ENCODE peak calls at places on chromosomes 7 and 10, in nine cellular contexts. One of them, this sample, is unnamed.

GRCh38 chr10:44316187-44316921 is 68.5 kb downstream of the CXCL12 start:
- DNase-seq in prostate gland: no peak
- DNase-seq in ovary: no peak
- DNase-seq in NB4: peak
- DNase-seq in dorsolateral prefrontal cortex: no peak
- DNase-seq in thyroid gland: no peak
- DNase-seq in colonic mucosa: no peak
- DNase-seq in AG09309: no peak
- DNase-seq in coronary artery: no peak
- DNase-seq in this sample: no peak

GRCh38 chr7:82049442-82049841 is 279.6 kb upstream of the HGF start:
- DNase-seq in ovary: no peak
- DNase-seq in colonic mucosa: no peak
- DNase-seq in coronary artery: no peak
- DNase-seq in dorsolateral prefrontal cortex: no peak
- DNase-seq in AG09309: no peak
- DNase-seq in NB4: no peak
- DNase-seq in thyroid gland: no peak
- DNase-seq in prostate gland: peak
- DNase-seq in this sample: no peak

GRCh38 chr10:91653214-91653875 is 20.5 kb upstream of the PPP1R3C start:
- DNase-seq in prostate gland: no peak
- DNase-seq in thyroid gland: no peak
- DNase-seq in dorsolateral prefrontal cortex: no peak
- DNase-seq in NB4: no peak
- DNase-seq in colonic mucosa: no peak
- DNase-seq in coronary artery: no peak
- DNase-seq in AG09309: no peak
- DNase-seq in ovary: no peak
- DNase-seq in this sample: no peak

GRCh38 chr7:112985377-112985987 is 101.1 kb downstream of the GPR85 start:
- DNase-seq in colonic mucosa: no peak
- DNase-seq in coronary artery: no peak
- DNase-seq in thyroid gland: no peak
- DNase-seq in NB4: no peak
- DNase-seq in prostate gland: no peak
- DNase-seq in ovary: no peak
- DNase-seq in dorsolateral prefrontal cortex: no peak
- DNase-seq in AG09309: peak
- DNase-seq in this sample: no peak

GRCh38 chr7:95766657-95767056 is 5.7 kb upstream of the DYNC1I1 start:
- DNase-seq in coronary artery: no peak
- DNase-seq in colonic mucosa: no peak
- DNase-seq in NB4: no peak
- DNase-seq in prostate gland: no peak
- DNase-seq in thyroid gland: no peak
- DNase-seq in ovary: no peak
- DNase-seq in dorsolateral prefrontal cortex: no peak
- DNase-seq in AG09309: no peak
- DNase-seq in this sample: no peak

GRCh38 chr7:98116656-98117461 is 10.2 kb downstream of the LMTK2 start:
- DNase-seq in dorsolateral prefrontal cortex: no peak
- DNase-seq in coronary artery: no peak
- DNase-seq in ovary: no peak
- DNase-seq in prostate gland: no peak
- DNase-seq in thyroid gland: no peak
- DNase-seq in AG09309: no peak
- DNase-seq in NB4: no peak
- DNase-seq in colonic mucosa: no peak
- DNase-seq in this sample: no peak

GRCh38 chr7:124032369-124033092 is at the start of gene TMEM229A:
- DNase-seq in AG09309: no peak
- DNase-seq in dorsolateral prefrontal cortex: peak
- DNase-seq in thyroid gland: peak
- DNase-seq in prostate gland: peak
- DNase-seq in colonic mucosa: peak
- DNase-seq in ovary: peak
- DNase-seq in NB4: no peak
- DNase-seq in coronary artery: no peak
- DNase-seq in this sample: no peak

GRCh38 chr10:46106410-46107255 is 60.6 kb upstream of the MSMB start:
- DNase-seq in coronary artery: no peak
- DNase-seq in thyroid gland: peak
- DNase-seq in prostate gland: peak
- DNase-seq in NB4: peak
- DNase-seq in ovary: peak
- DNase-seq in AG09309: no peak
- DNase-seq in colonic mucosa: peak
- DNase-seq in dorsolateral prefrontal cortex: peak
- DNase-seq in this sample: no peak

GRCh38 chr7:50554923-50555322 is 10.3 kb downstream of the DDC start:
- DNase-seq in coronary artery: no peak
- DNase-seq in ovary: no peak
- DNase-seq in prostate gland: no peak
- DNase-seq in dorsolateral prefrontal cortex: no peak
- DNase-seq in colonic mucosa: no peak
- DNase-seq in NB4: no peak
- DNase-seq in thyroid gland: no peak
- DNase-seq in AG09309: no peak
- DNase-seq in this sample: no peak

GRCh38 chr7:122429926-122430325 is 125.4 kb upstream of the FEZF1 start:
- DNase-seq in colonic mucosa: no peak
- DNase-seq in NB4: no peak
- DNase-seq in coronary artery: no peak
- DNase-seq in dorsolateral prefrontal cortex: no peak
- DNase-seq in AG09309: no peak
- DNase-seq in thyroid gland: no peak
- DNase-seq in prostate gland: no peak
- DNase-seq in ovary: no peak
- DNase-seq in this sample: no peak

GRCh38 chr7:139023076-139023475 is 12.8 kb downstream of the ZC3HAV1L start:
- DNase-seq in NB4: no peak
- DNase-seq in coronary artery: no peak
- DNase-seq in ovary: no peak
- DNase-seq in thyroid gland: no peak
- DNase-seq in colonic mucosa: no peak
- DNase-seq in prostate gland: no peak
- DNase-seq in dorsolateral prefrontal cortex: no peak
- DNase-seq in AG09309: no peak
- DNase-seq in this sample: no peak

DNA sequence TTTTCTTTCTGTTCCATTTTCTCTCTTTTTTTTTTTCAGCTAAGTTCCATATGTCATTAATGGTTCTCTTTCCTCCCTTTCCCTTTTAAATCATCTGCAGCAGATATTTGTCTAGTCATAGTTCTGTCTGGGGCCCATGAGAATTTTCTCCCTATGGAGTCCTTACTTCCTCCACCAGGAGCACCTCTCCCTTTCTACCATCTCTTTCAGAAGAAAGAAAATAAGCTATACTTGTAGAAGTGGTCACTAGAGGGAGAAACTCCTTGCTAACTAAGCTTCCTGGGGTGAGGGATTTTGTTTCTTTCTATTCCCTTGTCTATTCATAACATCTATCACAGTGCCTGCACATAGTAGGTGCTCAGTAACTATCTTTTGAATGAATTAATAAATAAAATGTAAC is 230.2 kb upstream of the HPS1 start:
- DNase-seq in ovary: no peak
- DNase-seq in dorsolateral prefrontal cortex: no peak
- DNase-seq in NB4: no peak
- DNase-seq in thyroid gland: no peak
- DNase-seq in colonic mucosa: no peak
- DNase-seq in coronary artery: no peak
- DNase-seq in AG09309: no peak
- DNase-seq in prostate gland: no peak
- DNase-seq in this sample: no peak
- TF ChIP-seq CTCF in ovary: no peak
- TF ChIP-seq CTCF in dorsolateral prefrontal cortex: no peak
- TF ChIP-seq CTCF in NB4: no peak
- TF ChIP-seq CTCF in thyroid gland: no peak
- TF ChIP-seq CTCF in colonic mucosa: no peak
- TF ChIP-seq CTCF in coronary artery: no peak
- TF ChIP-seq CTCF in AG09309: no peak
- TF ChIP-seq CTCF in prostate gland: no peak
- TF ChIP-seq CTCF in this sample: peak

DNA sequence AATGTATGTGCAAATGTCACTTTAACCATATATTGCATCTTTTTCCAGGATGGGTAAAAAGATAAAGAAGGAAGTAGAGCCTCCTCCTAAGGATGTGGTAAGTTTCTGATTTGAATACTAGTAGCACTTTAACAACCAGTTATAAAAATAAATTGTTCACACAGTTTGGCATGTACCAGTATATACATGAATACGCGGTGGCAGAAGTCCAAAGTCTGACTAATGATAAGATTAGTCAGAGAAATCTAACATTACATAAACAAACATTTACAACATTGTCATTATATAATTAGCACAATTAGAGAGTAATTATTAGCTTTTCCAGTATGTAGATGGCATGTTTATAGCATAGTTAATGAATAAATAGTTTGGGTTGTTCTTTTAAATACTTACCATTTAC is 4.1 kb downstream of the ARMC3 start:
- DNase-seq in NB4: no peak
- DNase-seq in thyroid gland: no peak
- DNase-seq in prostate gland: no peak
- DNase-seq in colonic mucosa: no peak
- DNase-seq in dorsolateral prefrontal cortex: no peak
- DNase-seq in AG09309: no peak
- DNase-seq in coronary artery: no peak
- DNase-seq in ovary: no peak
- DNase-seq in this sample: peak
- H3K4me3 ChIP-seq in NB4: no peak
- H3K4me3 ChIP-seq in thyroid gland: no peak
- H3K4me3 ChIP-seq in prostate gland: no peak
- H3K4me3 ChIP-seq in colonic mucosa: no peak
- H3K4me3 ChIP-seq in dorsolateral prefrontal cortex: no peak
- H3K4me3 ChIP-seq in AG09309: no peak
- H3K4me3 ChIP-seq in coronary artery: peak
- H3K4me3 ChIP-seq in ovary: no peak
- H3K4me3 ChIP-seq in this sample: no peak

GRCh38 chr7:134024729-134025128 is 102.4 kb upstream of the LRGUK start:
- DNase-seq in coronary artery: no peak
- DNase-seq in colonic mucosa: no peak
- DNase-seq in ovary: no peak
- DNase-seq in dorsolateral prefrontal cortex: no peak
- DNase-seq in AG09309: no peak
- DNase-seq in NB4: no peak
- DNase-seq in thyroid gland: peak
- DNase-seq in prostate gland: peak
- DNase-seq in this sample: no peak

GRCh38 chr7:134022512-134022911 is 104.6 kb upstream of the LRGUK start:
- DNase-seq in ovary: no peak
- DNase-seq in colonic mucosa: peak
- DNase-seq in prostate gland: peak
- DNase-seq in AG09309: no peak
- DNase-seq in NB4: no peak
- DNase-seq in coronary artery: no peak
- DNase-seq in dorsolateral prefrontal cortex: no peak
- DNase-seq in thyroid gland: no peak
- DNase-seq in this sample: no peak

GRCh38 chr7:134018321-134018720 is 108.8 kb upstream of the LRGUK start:
- DNase-seq in AG09309: no peak
- DNase-seq in ovary: no peak
- DNase-seq in colonic mucosa: no peak
- DNase-seq in thyroid gland: no peak
- DNase-seq in prostate gland: no peak
- DNase-seq in coronary artery: no peak
- DNase-seq in NB4: no peak
- DNase-seq in dorsolateral prefrontal cortex: no peak
- DNase-seq in this sample: no peak

GRCh38 chr7:134019251-134019650 is 107.9 kb upstream of the LRGUK start:
- DNase-seq in AG09309: no peak
- DNase-seq in ovary: no peak
- DNase-seq in thyroid gland: no peak
- DNase-seq in NB4: no peak
- DNase-seq in colonic mucosa: no peak
- DNase-seq in prostate gland: no peak
- DNase-seq in coronary artery: no peak
- DNase-seq in dorsolateral prefrontal cortex: no peak
- DNase-seq in this sample: no peak

GRCh38 chr7:134021861-134022260 is 105.3 kb upstream of the LRGUK start:
- DNase-seq in dorsolateral prefrontal cortex: no peak
- DNase-seq in prostate gland: no peak
- DNase-seq in coronary artery: no peak
- DNase-seq in colonic mucosa: no peak
- DNase-seq in AG09309: no peak
- DNase-seq in ovary: no peak
- DNase-seq in NB4: no peak
- DNase-seq in thyroid gland: no peak
- DNase-seq in this sample: no peak
- TF ChIP-seq CTCF in dorsolateral prefrontal cortex: no peak
- TF ChIP-seq CTCF in prostate gland: no peak
- TF ChIP-seq CTCF in coronary artery: no peak
- TF ChIP-seq CTCF in colonic mucosa: no peak
- TF ChIP-seq CTCF in AG09309: no peak
- TF ChIP-seq CTCF in ovary: no peak
- TF ChIP-seq CTCF in NB4: no peak
- TF ChIP-seq CTCF in thyroid gland: no peak
- TF ChIP-seq CTCF in this sample: no peak

GRCh38 chr10:14875941-14876340 is 2.7 kb upstream of the SUV39H2 start:
- DNase-seq in ovary: no peak
- DNase-seq in coronary artery: no peak
- DNase-seq in dorsolateral prefrontal cortex: no peak
- DNase-seq in colonic mucosa: no peak
- DNase-seq in NB4: no peak
- DNase-seq in prostate gland: no peak
- DNase-seq in AG09309: no peak
- DNase-seq in thyroid gland: no peak
- DNase-seq in this sample: no peak

GRCh38 chr10:14879801-14880193 is 1.1 kb downstream of the SUV39H2 start:
- DNase-seq in ovary: no peak
- DNase-seq in coronary artery: no peak
- DNase-seq in NB4: no peak
- DNase-seq in prostate gland: no peak
- DNase-seq in dorsolateral prefrontal cortex: no peak
- DNase-seq in thyroid gland: no peak
- DNase-seq in colonic mucosa: no peak
- DNase-seq in AG09309: no peak
- DNase-seq in this sample: no peak

GRCh38 chr10:14879055-14879800 is 562 bp downstream of the SUV39H2 start:
- DNase-seq in AG09309: no peak
- DNase-seq in dorsolateral prefrontal cortex: no peak
- DNase-seq in NB4: peak
- DNase-seq in ovary: no peak
- DNase-seq in thyroid gland: peak
- DNase-seq in prostate gland: peak
- DNase-seq in colonic mucosa: peak
- DNase-seq in coronary artery: no peak
- DNase-seq in this sample: no peak

GRCh38 chr10:14878266-14879054 is at the start of gene SUV39H2:
- DNase-seq in dorsolateral prefrontal cortex: peak
- DNase-seq in AG09309: peak
- DNase-seq in ovary: peak
- DNase-seq in colonic mucosa: peak
- DNase-seq in NB4: peak
- DNase-seq in prostate gland: peak
- DNase-seq in thyroid gland: peak
- DNase-seq in coronary artery: peak
- DNase-seq in this sample: peak

DNA sequence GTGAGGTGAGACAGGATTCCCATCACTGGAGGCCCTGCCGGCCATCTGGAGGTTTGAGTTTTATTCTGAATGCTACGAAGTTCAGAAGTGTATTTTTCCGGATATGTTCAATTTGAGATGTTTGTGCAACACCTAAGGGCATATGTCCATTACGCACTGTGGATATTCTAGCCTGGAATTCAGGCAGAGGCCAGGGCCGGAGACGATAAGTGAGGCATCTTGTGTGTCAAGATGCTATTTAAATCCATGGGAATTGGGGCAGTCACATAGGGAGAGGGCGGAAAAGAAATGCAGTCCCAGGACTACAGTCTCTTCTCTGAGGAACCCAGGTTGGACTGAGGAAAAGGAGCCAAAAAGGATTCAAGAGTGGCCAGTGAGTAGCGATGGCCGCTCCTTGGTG is 1.9 kb upstream of the SUV39H2 start:
- DNase-seq in AG09309: no peak
- DNase-seq in dorsolateral prefrontal cortex: no peak
- DNase-seq in coronary artery: no peak
- DNase-seq in colonic mucosa: no peak
- DNase-seq in ovary: no peak
- DNase-seq in thyroid gland: no peak
- DNase-seq in prostate gland: no peak
- DNase-seq in NB4: no peak
- DNase-seq in this sample: no peak
- H3K4me3 ChIP-seq in AG09309: no peak
- H3K4me3 ChIP-seq in dorsolateral prefrontal cortex: no peak
- H3K4me3 ChIP-seq in coronary artery: peak
- H3K4me3 ChIP-seq in colonic mucosa: no peak
- H3K4me3 ChIP-seq in ovary: no peak
- H3K4me3 ChIP-seq in thyroid gland: no peak
- H3K4me3 ChIP-seq in prostate gland: no peak
- H3K4me3 ChIP-seq in NB4: no peak
- H3K4me3 ChIP-seq in this sample: peak

This sample was measured in HFF-Myc.